ENCODE peak calls at places on chromosomes 2 and 18, in six cellular contexts. One of them, this sample, is unnamed.

GRCh38 chr2:207934720-207935119 is 90.6 kb downstream of the PLEKHM3 start:
- DNase-seq in colonic mucosa: no peak
- DNase-seq in HCT116: no peak
- DNase-seq in CD8-positive, alpha-beta memory T cell: no peak
- DNase-seq in psoas muscle: no peak
- DNase-seq in heart right ventricle: no peak
- DNase-seq in this sample: no peak

GRCh38 chr18:53698907-53699306 is 525.6 kb downstream of the MBD2 start:
- DNase-seq in CD8-positive, alpha-beta memory T cell: no peak
- DNase-seq in HCT116: no peak
- DNase-seq in colonic mucosa: peak; percentile 46
- DNase-seq in heart right ventricle: peak; percentile 18
- DNase-seq in psoas muscle: no peak
- DNase-seq in this sample: peak; percentile 62

GRCh38 chr2:108853421-108853820 is 66.8 kb downstream of the CCDC138 start:
- DNase-seq in psoas muscle: no peak
- DNase-seq in heart right ventricle: no peak
- DNase-seq in colonic mucosa: no peak
- DNase-seq in CD8-positive, alpha-beta memory T cell: no peak
- DNase-seq in HCT116: no peak
- DNase-seq in this sample: no peak

GRCh38 chr2:158211516-158211915 is 109.8 kb downstream of the UPP2 start:
- DNase-seq in colonic mucosa: no peak
- DNase-seq in psoas muscle: no peak
- DNase-seq in HCT116: no peak
- DNase-seq in heart right ventricle: no peak
- DNase-seq in CD8-positive, alpha-beta memory T cell: no peak
- DNase-seq in this sample: no peak

GRCh38 chr18:48418000-48418399 is 8.8 kb upstream of the ZBTB7C start:
- DNase-seq in heart right ventricle: no peak
- DNase-seq in colonic mucosa: no peak
- DNase-seq in HCT116: no peak
- DNase-seq in CD8-positive, alpha-beta memory T cell: no peak
- DNase-seq in psoas muscle: no peak
- DNase-seq in this sample: no peak

GRCh38 chr2:219595250-219595649 is 2.4 kb upstream of the STK11IP start:
- DNase-seq in heart right ventricle: no peak
- DNase-seq in colonic mucosa: no peak
- DNase-seq in HCT116: no peak
- DNase-seq in psoas muscle: no peak
- DNase-seq in CD8-positive, alpha-beta memory T cell: no peak
- DNase-seq in this sample: no peak

GRCh38 chr2:41967426-41968181 is 80.2 kb upstream of the PKDCC start:
- DNase-seq in colonic mucosa: peak; percentile 80
- DNase-seq in heart right ventricle: no peak
- DNase-seq in psoas muscle: peak; percentile 64
- DNase-seq in CD8-positive, alpha-beta memory T cell: no peak
- DNase-seq in HCT116: no peak
- DNase-seq in this sample: peak; percentile 35

GRCh38 chr2:152488075-152488474 is 153.1 kb downstream of the FMNL2 start:
- DNase-seq in HCT116: no peak
- DNase-seq in heart right ventricle: no peak
- DNase-seq in psoas muscle: no peak
- DNase-seq in CD8-positive, alpha-beta memory T cell: no peak
- DNase-seq in colonic mucosa: no peak
- DNase-seq in this sample: no peak

GRCh38 chr2:219142329-219142728 is 18.3 kb downstream of the NHEJ1 start:
- DNase-seq in heart right ventricle: no peak
- DNase-seq in psoas muscle: peak; percentile 60
- DNase-seq in HCT116: peak; percentile 31
- DNase-seq in colonic mucosa: no peak
- DNase-seq in CD8-positive, alpha-beta memory T cell: no peak
- DNase-seq in this sample: no peak

GRCh38 chr2:42969231-42970150 is 177.1 kb upstream of the HAAO start:
- DNase-seq in colonic mucosa: no peak
- DNase-seq in CD8-positive, alpha-beta memory T cell: peak; percentile 15
- DNase-seq in HCT116: no peak
- DNase-seq in psoas muscle: no peak
- DNase-seq in heart right ventricle: no peak
- DNase-seq in this sample: no peak

GRCh38 chr2:25981596-25982272 is 563 bp downstream of the KIF3C start:
- DNase-seq in colonic mucosa: no peak
- DNase-seq in psoas muscle: no peak
- DNase-seq in heart right ventricle: no peak
- DNase-seq in HCT116: no peak
- DNase-seq in CD8-positive, alpha-beta memory T cell: no peak
- DNase-seq in this sample: no peak

GRCh38 chr2:157692768-157693167 is 64.1 kb upstream of the ACVR1C start:
- DNase-seq in psoas muscle: peak; percentile 66
- DNase-seq in heart right ventricle: no peak
- DNase-seq in CD8-positive, alpha-beta memory T cell: no peak
- DNase-seq in colonic mucosa: no peak
- DNase-seq in HCT116: no peak
- DNase-seq in this sample: no peak

GRCh38 chr2:184906709-184907108 is 308.4 kb downstream of the ZNF804A start:
- DNase-seq in heart right ventricle: no peak
- DNase-seq in HCT116: no peak
- DNase-seq in psoas muscle: no peak
- DNase-seq in colonic mucosa: no peak
- DNase-seq in CD8-positive, alpha-beta memory T cell: no peak
- DNase-seq in this sample: no peak

GRCh38 chr18:25726278-25726677 is 364.1 kb downstream of the SS18 start:
- DNase-seq in psoas muscle: no peak
- DNase-seq in HCT116: no peak
- DNase-seq in colonic mucosa: no peak
- DNase-seq in CD8-positive, alpha-beta memory T cell: no peak
- DNase-seq in heart right ventricle: no peak
- DNase-seq in this sample: no peak

GRCh38 chr18:43578636-43579203 is 301.4 kb upstream of the SYT4 start:
- DNase-seq in CD8-positive, alpha-beta memory T cell: no peak
- DNase-seq in colonic mucosa: no peak
- DNase-seq in heart right ventricle: no peak
- DNase-seq in HCT116: no peak
- DNase-seq in psoas muscle: no peak
- DNase-seq in this sample: no peak

GRCh38 chr2:16072638-16073290 is 132.4 kb downstream of the MYCN start:
- DNase-seq in CD8-positive, alpha-beta memory T cell: no peak
- DNase-seq in HCT116: no peak
- DNase-seq in psoas muscle: no peak
- DNase-seq in colonic mucosa: no peak
- DNase-seq in heart right ventricle: no peak
- DNase-seq in this sample: no peak

GRCh38 chr2:235005603-235006259 is 53.9 kb downstream of the SH3BP4 start:
- DNase-seq in CD8-positive, alpha-beta memory T cell: no peak
- DNase-seq in psoas muscle: peak; percentile 91
- DNase-seq in heart right ventricle: peak; percentile 54
- DNase-seq in HCT116: no peak
- DNase-seq in colonic mucosa: peak; percentile 68
- DNase-seq in this sample: no peak

GRCh38 chr2:7673843-7674242 is 756.6 kb downstream of the RNF144A start:
- DNase-seq in psoas muscle: no peak
- DNase-seq in colonic mucosa: no peak
- DNase-seq in HCT116: no peak
- DNase-seq in CD8-positive, alpha-beta memory T cell: no peak
- DNase-seq in heart right ventricle: no peak
- DNase-seq in this sample: no peak

GRCh38 chr18:48227206-48227605 is 182.0 kb downstream of the ZBTB7C start:
- DNase-seq in heart right ventricle: no peak
- DNase-seq in HCT116: no peak
- DNase-seq in colonic mucosa: no peak
- DNase-seq in psoas muscle: no peak
- DNase-seq in CD8-positive, alpha-beta memory T cell: no peak
- DNase-seq in this sample: no peak

GRCh38 chr2:183207110-183207509 is 82.9 kb downstream of the NUP35 start:
- DNase-seq in colonic mucosa: no peak
- DNase-seq in heart right ventricle: no peak
- DNase-seq in psoas muscle: no peak
- DNase-seq in CD8-positive, alpha-beta memory T cell: no peak
- DNase-seq in HCT116: peak; percentile 1
- DNase-seq in this sample: no peak

GRCh38 chr2:144071461-144071860 is 448.5 kb downstream of the ZEB2 start:
- DNase-seq in HCT116: no peak
- DNase-seq in heart right ventricle: no peak
- DNase-seq in CD8-positive, alpha-beta memory T cell: no peak
- DNase-seq in colonic mucosa: no peak
- DNase-seq in psoas muscle: no peak
- DNase-seq in this sample: no peak

GRCh38 chr2:92073815-92074548 is 2797.2 kb upstream of the TEKT4 start:
- DNase-seq in colonic mucosa: no peak
- DNase-seq in HCT116: no peak
- DNase-seq in CD8-positive, alpha-beta memory T cell: peak; percentile 13
- DNase-seq in psoas muscle: no peak
- DNase-seq in heart right ventricle: no peak
- DNase-seq in this sample: no peak

GRCh38 chr18:79986726-79987125 is 1.6 kb downstream of the TXNL4A start:
- DNase-seq in colonic mucosa: no peak
- DNase-seq in psoas muscle: no peak
- DNase-seq in HCT116: no peak
- DNase-seq in heart right ventricle: no peak
- DNase-seq in CD8-positive, alpha-beta memory T cell: no peak
- DNase-seq in this sample: no peak
- H3K27ac ChIP-seq in colonic mucosa: no peak overlapping the region
- H3K27ac ChIP-seq in psoas muscle: no peak overlapping the region
- H3K27ac ChIP-seq in HCT116: no peak overlapping the region
- H3K27ac ChIP-seq in heart right ventricle: no peak overlapping the region
- H3K27ac ChIP-seq in CD8-positive, alpha-beta memory T cell: no peak overlapping the region
- H3K27ac ChIP-seq in this sample: no peak overlapping the region

DNA sequence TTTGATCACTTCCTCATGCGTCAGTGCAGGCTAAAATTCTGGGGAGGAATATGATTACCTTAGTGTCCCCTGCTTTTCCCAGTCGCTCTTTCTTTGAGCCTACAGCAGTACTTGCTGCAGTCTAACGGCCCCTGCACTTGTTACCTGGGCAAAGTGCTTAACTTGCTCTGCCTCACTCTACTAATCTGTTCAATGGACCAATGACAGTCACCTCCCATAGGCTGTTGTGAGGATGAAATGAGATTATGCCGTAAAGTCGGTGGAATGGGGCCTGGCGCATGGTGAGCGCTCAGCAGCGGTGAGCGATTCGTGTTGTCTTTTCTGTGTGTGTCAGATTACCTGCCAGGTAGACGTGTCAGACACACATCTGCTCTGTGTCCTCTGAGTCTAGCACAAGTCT is 5.3 kb downstream of the TNS1 start:
- DNase-seq in heart right ventricle: no peak
- DNase-seq in colonic mucosa: no peak
- DNase-seq in psoas muscle: no peak
- DNase-seq in CD8-positive, alpha-beta memory T cell: no peak
- DNase-seq in HCT116: no peak
- DNase-seq in this sample: no peak
- H3K4me3 ChIP-seq in heart right ventricle: no peak overlapping the region
- H3K4me3 ChIP-seq in colonic mucosa: no peak overlapping the region
- H3K4me3 ChIP-seq in psoas muscle: no peak overlapping the region
- H3K4me3 ChIP-seq in CD8-positive, alpha-beta memory T cell: no peak overlapping the region
- H3K4me3 ChIP-seq in HCT116: no peak overlapping the region
- H3K4me3 ChIP-seq in this sample: no peak overlapping the region

DNA sequence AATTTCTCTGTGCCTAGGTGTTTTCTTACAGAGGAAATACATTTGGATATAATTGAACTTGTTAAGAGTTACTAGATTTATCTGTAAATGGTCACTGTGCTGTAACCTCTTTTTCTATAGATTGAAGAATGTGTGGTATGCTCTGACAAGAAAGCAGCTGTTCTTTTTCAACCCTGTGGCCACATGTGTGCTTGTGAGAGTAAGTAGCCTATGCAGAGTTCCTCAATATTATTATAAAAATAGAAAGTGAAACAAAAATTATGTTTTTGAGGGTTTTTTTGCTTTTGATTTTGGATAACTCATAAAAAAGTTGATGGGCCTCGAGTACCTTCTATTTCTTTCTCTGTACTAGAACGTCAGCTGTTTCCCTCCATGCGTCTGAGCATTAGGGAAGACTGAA is 112.4 kb downstream of the MIB1 start:
- DNase-seq in CD8-positive, alpha-beta memory T cell: no peak
- DNase-seq in psoas muscle: no peak
- DNase-seq in HCT116: no peak
- DNase-seq in heart right ventricle: no peak
- DNase-seq in colonic mucosa: no peak
- DNase-seq in this sample: no peak
- H3K27ac ChIP-seq in CD8-positive, alpha-beta memory T cell: no peak overlapping the region
- H3K27ac ChIP-seq in psoas muscle: no peak overlapping the region
- H3K27ac ChIP-seq in HCT116: no peak overlapping the region
- H3K27ac ChIP-seq in heart right ventricle: peak overlapping the region; percentile 48
- H3K27ac ChIP-seq in colonic mucosa: no peak overlapping the region
- H3K27ac ChIP-seq in this sample: no peak overlapping the region

GRCh38 chr2:60884795-60885194 is 3.4 kb downstream of the REL start:
- DNase-seq in HCT116: no peak
- DNase-seq in colonic mucosa: no peak
- DNase-seq in CD8-positive, alpha-beta memory T cell: no peak
- DNase-seq in psoas muscle: no peak
- DNase-seq in heart right ventricle: no peak
- DNase-seq in this sample: no peak
- H3K4me3 ChIP-seq in HCT116: no peak overlapping the region
- H3K4me3 ChIP-seq in colonic mucosa: peak overlapping the region; percentile 72
- H3K4me3 ChIP-seq in CD8-positive, alpha-beta memory T cell: peak overlapping the region; percentile 18
- H3K4me3 ChIP-seq in psoas muscle: peak overlapping the region; percentile 85
- H3K4me3 ChIP-seq in heart right ventricle: no peak overlapping the region
- H3K4me3 ChIP-seq in this sample: no peak overlapping the region

DNA sequence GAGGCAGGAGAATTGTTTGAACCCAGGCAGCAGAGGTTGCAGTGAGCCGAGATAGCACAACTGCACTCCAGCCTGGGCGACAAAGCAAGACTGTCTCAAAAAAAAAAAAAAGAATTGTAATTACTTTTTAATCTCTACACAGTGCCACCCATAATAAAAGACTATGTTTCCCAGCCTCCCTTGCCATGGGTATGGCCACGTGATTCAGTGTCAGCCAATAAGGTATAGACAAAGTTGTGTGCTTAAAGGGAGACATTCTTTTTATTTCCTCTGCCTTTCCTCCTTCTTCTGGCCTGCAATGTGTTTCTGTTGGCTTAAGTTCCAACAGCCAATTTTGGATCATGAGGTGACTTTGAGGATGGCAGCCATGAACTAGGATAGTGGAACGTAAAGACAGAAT is 406.9 kb downstream of the LNPK start:
- DNase-seq in CD8-positive, alpha-beta memory T cell: no peak
- DNase-seq in heart right ventricle: no peak
- DNase-seq in colonic mucosa: no peak
- DNase-seq in HCT116: no peak
- DNase-seq in psoas muscle: no peak
- DNase-seq in this sample: no peak
- H3K27ac ChIP-seq in CD8-positive, alpha-beta memory T cell: no peak overlapping the region
- H3K27ac ChIP-seq in heart right ventricle: no peak overlapping the region
- H3K27ac ChIP-seq in colonic mucosa: no peak overlapping the region
- H3K27ac ChIP-seq in HCT116: no peak overlapping the region
- H3K27ac ChIP-seq in psoas muscle: no peak overlapping the region
- H3K27ac ChIP-seq in this sample: no peak overlapping the region

DNA sequence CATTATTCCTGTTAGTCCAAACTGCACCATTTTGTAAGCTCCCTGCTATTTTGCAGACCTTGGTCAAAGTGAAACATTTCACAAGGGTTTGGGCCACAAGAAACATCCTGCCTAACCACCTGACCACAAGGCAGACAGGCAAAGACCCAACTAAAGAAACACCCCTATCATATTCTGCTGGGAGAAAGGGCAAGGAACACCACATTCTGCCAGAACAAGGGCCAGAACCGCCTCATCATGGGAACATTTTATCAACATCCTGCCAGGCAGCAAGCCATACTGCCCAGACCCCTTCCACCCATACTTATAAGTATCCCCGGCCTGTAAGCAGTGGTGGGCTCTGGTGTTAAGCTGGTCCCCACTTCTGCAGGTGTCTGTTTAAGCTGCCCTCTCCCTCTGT is 12.0 kb upstream of the RAB31 start:
- DNase-seq in HCT116: no peak
- DNase-seq in psoas muscle: no peak
- DNase-seq in CD8-positive, alpha-beta memory T cell: no peak
- DNase-seq in heart right ventricle: no peak
- DNase-seq in colonic mucosa: no peak
- DNase-seq in this sample: no peak
- H3K4me3 ChIP-seq in HCT116: no peak overlapping the region
- H3K4me3 ChIP-seq in psoas muscle: no peak overlapping the region
- H3K4me3 ChIP-seq in CD8-positive, alpha-beta memory T cell: no peak overlapping the region
- H3K4me3 ChIP-seq in heart right ventricle: no peak overlapping the region
- H3K4me3 ChIP-seq in colonic mucosa: no peak overlapping the region
- H3K4me3 ChIP-seq in this sample: no peak overlapping the region